ENCODE peak calls at places on chromosomes 4 and X, in nine cellular contexts. H, Z, M, F, X, R, V, U and W are unnamed samples. For H4K20me1 and H3K4me1, the result is how much of the 10 kb centered on the place peaks cover.

GRCh38 chr4:15233626-15234025 is 194.2 kb upstream of the C1QTNF7 start:
- DNase-seq in H (peak), Z (no peak), M (no peak), F (no peak), X (no peak), R (no peak), V (no peak), U (no peak), W (no peak)

GRCh38 chr4:68361146-68361589 is 11.3 kb upstream of the YTHDC1 start:
- DNase-seq in H (peak), Z (no peak), M (peak), F (no peak), X (no peak), R (no peak), V (no peak), U (peak), W (no peak)

GRCh38 chr4:58809948-58810347 is 1699.8 kb upstream of the IGFBP7 start:
- DNase-seq in H (no peak), Z (no peak), M (no peak), F (no peak), X (no peak), R (no peak), V (no peak), U (no peak), W (no peak)

GRCh38 chr4:23660865-23661264 is 229.0 kb downstream of the PPARGC1A start:
- DNase-seq in H (no peak), Z (no peak), M (no peak), F (no peak), X (no peak), R (no peak), V (no peak), U (no peak), W (no peak)

GRCh38 chrX:45803383-45803921 is 602.8 kb upstream of the DIPK2B start:
- DNase-seq in H (peak), Z (no peak), M (peak), F (peak), X (no peak), R (no peak), V (no peak), U (peak), W (peak)

GRCh38 chr4:61545902-61546498 is 345.9 kb downstream of the ADGRL3 start:
- DNase-seq in H (no peak), Z (no peak), M (no peak), F (no peak), X (no peak), R (no peak), V (no peak), U (peak), W (no peak)

GRCh38 chrX:21151051-21151450 is 223.2 kb upstream of the CNKSR2 start:
- DNase-seq in H (no peak), Z (no peak), M (no peak), F (no peak), X (no peak), R (no peak), V (no peak), U (no peak), W (no peak)

GRCh38 chr4:91502365-91502764 is 801.4 kb upstream of the GRID2 start:
- DNase-seq in H (no peak), Z (peak), M (no peak), F (peak), X (no peak), R (no peak), V (no peak), U (no peak), W (no peak)

GRCh38 chr4:82810171-82810570 is 11.6 kb upstream of the SCD5 start:
- DNase-seq in H (no peak), Z (no peak), M (no peak), F (no peak), X (no peak), R (no peak), V (no peak), U (no peak), W (no peak)

GRCh38 chrX:8484360-8484759 is 19.7 kb downstream of the VCX3B start:
- DNase-seq in H (no peak), Z (no peak), M (no peak), F (no peak), X (no peak), R (no peak), V (no peak), U (no peak), W (no peak)

GRCh38 chr4:183610033-183610432 is 49.0 kb downstream of the RWDD4 start:
- DNase-seq in H (peak), Z (no peak), M (peak), F (no peak), X (peak), R (no peak), V (no peak), U (peak), W (peak)
- H3K4me2 ChIP-seq in H (no peak), Z (no peak), M (peak), F (no peak), X (no peak), R (no peak), V (no peak), U (no peak), W (peak)

GRCh38 chrX:129790146-129790545 is 10.4 kb downstream of the SASH3 start:
- DNase-seq in H (no peak), Z (no peak), M (no peak), F (no peak), X (no peak), R (no peak), V (no peak), U (no peak), W (peak)
- H4K20me1 ChIP-seq in H (under half), Z (under half), M (under half), F (under half), X (under half), R (under half), V (under half), U (under half), W (under half)

DNA sequence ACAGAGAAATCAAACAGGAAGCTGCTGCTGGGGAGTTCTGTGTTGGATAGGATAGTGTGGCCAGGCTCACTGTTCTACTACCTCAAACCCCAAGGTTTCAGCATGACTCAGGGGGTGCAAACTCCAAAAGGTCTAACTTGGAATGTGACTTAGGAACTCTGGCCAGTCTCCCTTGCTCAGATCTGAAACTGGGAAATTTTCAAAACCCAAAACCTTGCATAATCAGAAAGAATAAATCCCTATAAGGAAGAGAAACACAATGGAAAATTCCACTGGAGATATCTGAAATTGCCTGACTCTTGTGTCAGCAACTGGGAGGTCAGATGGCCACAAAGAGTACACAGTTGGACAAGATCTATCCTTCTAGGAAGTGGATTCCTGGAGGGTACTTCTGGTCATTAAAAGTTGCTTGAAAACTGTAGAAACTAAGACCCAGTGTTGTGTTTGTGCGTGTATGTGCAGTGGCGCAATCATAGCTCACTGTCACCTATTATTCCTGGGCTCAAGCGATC is 58.0 kb downstream of the PPEF2 start:
- DNase-seq in H (peak), Z (no peak), M (peak), F (no peak), X (no peak), R (no peak), V (no peak), U (peak), W (peak)
- H3K4me1 ChIP-seq in H (under half), Z (under half), M (under half), F (under half), X (under half), R (under half), V (under half), U (under half), W (under half)

DNA sequence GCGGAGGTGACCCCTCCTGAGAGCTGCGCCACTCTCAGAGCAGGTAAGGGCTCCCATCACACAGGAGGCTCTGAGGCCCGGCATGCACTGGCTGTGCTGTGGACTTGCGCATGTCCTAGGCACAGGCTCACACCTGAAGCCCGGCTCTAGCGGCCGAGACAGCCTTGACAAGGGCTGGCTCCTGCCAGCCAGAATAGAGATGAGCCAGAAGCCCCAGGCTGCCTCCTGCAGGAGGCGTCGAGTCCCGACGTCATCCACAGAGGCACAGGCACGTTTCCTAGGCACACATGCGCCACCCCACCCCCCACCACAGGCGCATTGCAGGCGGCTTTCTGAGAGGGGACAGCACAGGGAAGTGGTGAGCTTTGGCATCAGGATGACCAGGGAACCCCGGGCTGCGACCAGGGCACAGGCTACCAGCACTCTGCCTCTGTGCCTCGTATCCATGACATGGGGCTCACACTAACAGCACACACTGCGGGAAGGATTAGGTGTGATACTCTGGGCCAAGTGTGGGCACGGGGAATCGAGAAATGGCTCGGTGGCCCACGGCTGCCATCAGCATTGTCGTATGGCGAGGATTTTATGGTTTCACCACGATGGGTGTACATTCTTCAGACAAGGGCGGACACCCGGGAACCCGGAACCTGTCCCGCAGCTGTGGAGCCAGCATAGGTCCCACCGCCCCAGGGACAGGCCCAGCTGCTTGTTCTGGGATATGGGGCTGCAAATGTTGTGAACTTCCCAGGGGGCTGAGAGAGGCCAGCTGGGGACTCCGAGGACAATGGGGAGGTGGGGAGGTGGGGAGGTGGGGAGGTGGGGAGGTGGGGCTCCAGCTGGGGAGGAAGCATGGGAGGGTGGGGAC is 90.7 kb upstream of the ADRA2C start:
- DNase-seq in H (no peak), Z (no peak), M (no peak), F (peak), X (no peak), R (peak), V (peak), U (no peak), W (no peak)
- H3K4me2 ChIP-seq in H (no peak), Z (no peak), M (no peak), F (peak), X (no peak), R (no peak), V (no peak), U (no peak), W (no peak)

GRCh38 chr4:54806351-54806750 is 148.6 kb downstream of the KIT start:
- DNase-seq in H (no peak), Z (no peak), M (no peak), F (no peak), X (no peak), R (no peak), V (no peak), U (no peak), W (no peak)

GRCh38 chr4:54800831-54801530 is 143.2 kb downstream of the KIT start:
- DNase-seq in H (no peak), Z (no peak), M (no peak), F (no peak), X (no peak), R (no peak), V (no peak), U (no peak), W (no peak)

GRCh38 chr4:54802336-54802735 is 144.6 kb downstream of the KIT start:
- DNase-seq in H (no peak), Z (no peak), M (no peak), F (no peak), X (no peak), R (no peak), V (no peak), U (peak), W (no peak)
- H4K20me1 ChIP-seq in H (under half), Z (under half), M (under half), F (under half), X (under half), R (under half), V (under half), U (under half), W (under half)

DNA sequence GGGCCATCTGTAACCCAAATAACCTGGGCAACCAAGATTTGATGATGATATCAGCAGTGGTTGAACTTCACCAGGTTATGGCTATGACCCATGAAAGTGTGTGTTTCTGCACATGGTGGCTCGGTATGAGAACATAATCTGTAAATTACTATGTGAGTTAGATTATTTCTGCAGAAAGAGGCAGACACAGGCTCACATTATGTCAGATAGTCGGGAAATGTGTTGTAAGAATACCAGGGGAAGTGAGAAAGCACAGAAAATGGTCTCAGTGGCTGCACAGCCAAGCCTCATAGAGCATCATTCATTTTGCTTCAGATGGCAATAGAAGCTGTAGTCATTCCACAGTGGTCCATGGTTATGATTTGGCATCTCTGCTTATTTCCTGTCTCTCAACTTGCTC is 63.0 kb upstream of the RBPJ start:
- DNase-seq in H (no peak), Z (no peak), M (no peak), F (no peak), X (no peak), R (no peak), V (no peak), U (no peak), W (no peak)
- H3K4me1 ChIP-seq in H (under half), Z (under half), M (under half), F (under half), X (under half), R (under half), V (under half), U (under half), W (under half)

GRCh38 chr4:152665691-152666410 is 13.9 kb downstream of the TMEM154 start:
- DNase-seq in H (no peak), Z (no peak), M (no peak), F (no peak), X (no peak), R (peak), V (no peak), U (no peak), W (no peak)
- H3K4me2 ChIP-seq in H (no peak), Z (no peak), M (no peak), F (no peak), X (no peak), R (peak), V (no peak), U (no peak), W (no peak)

DNA sequence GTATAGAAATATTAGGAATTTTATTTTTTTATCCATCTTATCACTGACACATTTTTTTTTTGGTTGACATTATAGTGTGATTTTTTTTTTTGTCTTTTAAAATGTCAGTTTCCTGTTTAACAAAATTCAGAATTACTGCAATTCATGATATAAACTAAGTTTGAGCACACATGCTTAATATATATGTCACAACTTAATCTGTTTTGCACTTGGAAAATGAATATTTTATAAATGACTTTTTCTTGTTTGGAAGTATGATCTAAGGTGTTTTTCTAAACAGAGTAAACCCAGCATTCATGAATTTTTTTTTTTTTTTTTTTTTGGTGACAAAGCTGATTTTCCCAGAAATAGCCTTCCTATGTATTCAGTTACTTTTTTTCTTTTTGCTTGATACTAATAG is 2.4 kb downstream of the SMARCA5 start:
- DNase-seq in H (no peak), Z (no peak), M (no peak), F (no peak), X (no peak), R (no peak), V (no peak), U (no peak), W (no peak)
- H4K20me1 ChIP-seq in H (half or more), Z (half or more), M (under half), F (under half), X (half or more), R (half or more), V (under half), U (under half), W (under half)

DNA sequence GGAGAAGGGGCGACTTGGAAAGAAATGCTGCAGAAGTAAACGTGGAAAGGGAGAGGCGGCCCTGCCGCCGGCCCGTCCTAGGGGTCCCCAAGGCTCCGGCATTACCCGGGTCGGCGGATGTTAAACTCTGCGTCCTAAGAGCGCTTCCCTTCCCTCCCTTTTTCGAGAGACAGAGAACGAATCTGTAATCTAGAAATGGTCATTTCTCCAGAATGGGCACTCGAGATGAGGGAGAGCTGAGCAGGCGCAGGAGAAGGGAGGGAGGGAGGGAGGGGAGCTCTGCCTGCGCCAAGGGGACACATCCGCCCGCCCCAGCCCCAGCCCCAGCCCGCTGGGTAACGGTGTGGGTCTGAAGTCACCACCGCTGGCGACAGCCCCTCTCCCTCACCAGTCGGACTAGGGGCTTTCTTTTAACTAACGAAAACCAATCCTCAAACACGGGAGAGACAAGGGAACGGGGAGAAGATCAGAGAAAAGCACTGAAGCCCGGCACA is 1.7 kb downstream of the HCFC1 start:
- DNase-seq in H (peak), Z (no peak), M (peak), F (no peak), X (peak), R (peak), V (no peak), U (peak), W (peak)
- H3K4me1 ChIP-seq in H (under half), Z (under half), M (under half), F (under half), X (under half), R (under half), V (under half), U (under half), W (under half)